ENCODE peak calls at places on chromosomes 13 and 19, in four cellular contexts. G, A, N and S are unnamed samples.

GRCh38 chr19:18322318-18322758 is 538 bp downstream of the LSM4 start:
- DNase-seq in A (no peak), G (no peak), N (peak), S (no peak)

GRCh38 chr13:67440240-67440639 is 210.1 kb upstream of the PCDH9 start:
- DNase-seq in A (no peak), N (no peak), G (no peak), S (no peak)

GRCh38 chr19:30119180-30119920 is 177.3 kb downstream of the URI1 start:
- DNase-seq in G (no peak), N (no peak), A (no peak), S (no peak)

GRCh38 chr19:51372649-51373504 is at the start of gene NKG7:
- DNase-seq in G (no peak), N (no peak), A (no peak), S (peak)

GRCh38 chr13:78499802-78500201 is 103.5 kb downstream of the POU4F1 start:
- DNase-seq in A (no peak), G (no peak), N (no peak), S (no peak)

GRCh38 chr19:3006075-3006767 is 22.9 kb downstream of the TLE2 start:
- DNase-seq in A (no peak), N (peak), G (no peak), S (no peak)

GRCh38 chr19:49981603-49982593 is 20.9 kb upstream of the SIGLEC11 start:
- DNase-seq in A (no peak), N (no peak), G (no peak), S (no peak)

GRCh38 chr13:40624338-40624737 is 42.1 kb downstream of the FOXO1 start:
- DNase-seq in N (no peak), G (no peak), A (no peak), S (no peak)

GRCh38 chr13:41133951-41134350 is 1.3 kb upstream of the KBTBD6 start:
- DNase-seq in G (no peak), N (no peak), A (no peak), S (no peak)

GRCh38 chr13:59201836-59202235 is 961.9 kb downstream of the DIAPH3 start:
- DNase-seq in N (no peak), A (no peak), G (no peak), S (no peak)

GRCh38 chr13:36377822-36378480 is 31.8 kb upstream of the SPART start:
- DNase-seq in A (no peak), N (no peak), G (no peak), S (no peak)

GRCh38 chr19:2646866-2647535 is 55.5 kb downstream of the GNG7 start:
- DNase-seq in N (no peak), G (no peak), A (no peak), S (no peak)

GRCh38 chr13:25733061-25733491 is 318.7 kb downstream of the SHISA2 start:
- DNase-seq in N (no peak), G (no peak), A (no peak), S (no peak)

GRCh38 chr13:97568850-97569249 is 134.9 kb downstream of the RAP2A start:
- DNase-seq in N (peak), G (peak), A (no peak), S (no peak)

GRCh38 chr19:23116802-23117571 is at the start of gene ZNF730:
- DNase-seq in N (no peak), A (peak), G (no peak), S (peak)

GRCh38 chr19:46413262-46414031 is at the start of gene CCDC8:
- DNase-seq in A (peak), N (no peak), G (peak), S (no peak)

GRCh38 chr13:91119643-91120042 is 227.8 kb upstream of the MIR17HG start:
- DNase-seq in N (no peak), G (no peak), A (no peak), S (no peak)

GRCh38 chr19:2719910-2720776 is 1.0 kb downstream of the DIRAS1 start:
- DNase-seq in N (no peak), G (no peak), A (no peak), S (no peak)

GRCh38 chr13:67119481-67119883 is 110.7 kb downstream of the PCDH9 start:
- DNase-seq in N (no peak), A (no peak), G (no peak), S (no peak)

GRCh38 chr13:101144808-101145419 is 271.4 kb downstream of the NALCN start:
- DNase-seq in A (no peak), N (no peak), G (no peak), S (peak)

GRCh38 chr19:5338661-5339469 is 1.7 kb downstream of the PTPRS start:
- DNase-seq in A (no peak), N (no peak), G (no peak), S (no peak)

DNA sequence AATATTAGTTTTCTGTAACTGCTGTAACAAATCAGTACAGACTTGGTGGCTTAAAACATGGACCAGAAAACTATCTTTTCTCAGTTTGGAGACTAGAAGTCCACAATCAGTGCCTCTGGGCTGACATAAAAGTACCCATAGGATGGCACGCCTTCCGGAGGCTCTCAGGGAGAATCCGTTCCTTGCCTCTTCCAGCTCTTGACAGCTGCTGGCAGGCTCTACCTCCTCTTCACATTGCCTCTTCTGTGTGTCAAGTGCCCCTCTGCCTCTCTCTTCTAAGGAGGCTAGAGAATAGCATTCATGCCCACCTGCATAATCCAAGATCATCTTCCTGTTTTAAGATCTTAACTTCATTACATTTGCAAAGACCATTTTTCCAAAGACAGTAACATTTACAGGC is 1194.2 kb downstream of the EFNB2 start:
- DNase-seq in G (no peak), N (no peak), A (no peak), S (no peak)
- TF ChIP-seq CTCF in G (no peak), N (no peak), A (no peak), S (no peak)

GRCh38 chr13:99656092-99656745 is 154.9 kb downstream of the TM9SF2 start:
- DNase-seq in N (peak), A (peak), G (peak), S (peak)
- TF ChIP-seq CTCF in N (peak), A (peak), G (peak), S (peak)

GRCh38 chr13:77026783-77027621 is at the start of gene FBXL3:
- DNase-seq in N (peak), A (peak), G (peak), S (peak)

GRCh38 chr13:77026255-77026782 is 640 bp downstream of the FBXL3 start:
- DNase-seq in A (peak), N (peak), G (peak), S (peak)

GRCh38 chr13:77029436-77029835 is 2.5 kb upstream of the FBXL3 start:
- DNase-seq in G (no peak), N (no peak), A (no peak), S (no peak)

GRCh38 chr13:77031869-77032268 is 4.9 kb upstream of the FBXL3 start:
- DNase-seq in G (no peak), N (no peak), A (no peak), S (no peak)

GRCh38 chr13:77028202-77028601 is 1.2 kb upstream of the FBXL3 start:
- DNase-seq in N (no peak), A (no peak), G (no peak), S (no peak)
- TF ChIP-seq CTCF in N (no peak), A (no peak), G (no peak), S (no peak)

GRCh38 chr13:47459512-47459911 is 541.6 kb downstream of the SUCLA2 start:
- DNase-seq in N (no peak), G (no peak), A (no peak), S (no peak)

GRCh38 chr13:47457631-47458030 is 543.4 kb downstream of the SUCLA2 start:
- DNase-seq in A (no peak), G (no peak), N (no peak), S (no peak)

GRCh38 chr13:47454986-47455385 is 546.1 kb downstream of the SUCLA2 start:
- DNase-seq in N (no peak), A (no peak), G (no peak), S (no peak)

DNA sequence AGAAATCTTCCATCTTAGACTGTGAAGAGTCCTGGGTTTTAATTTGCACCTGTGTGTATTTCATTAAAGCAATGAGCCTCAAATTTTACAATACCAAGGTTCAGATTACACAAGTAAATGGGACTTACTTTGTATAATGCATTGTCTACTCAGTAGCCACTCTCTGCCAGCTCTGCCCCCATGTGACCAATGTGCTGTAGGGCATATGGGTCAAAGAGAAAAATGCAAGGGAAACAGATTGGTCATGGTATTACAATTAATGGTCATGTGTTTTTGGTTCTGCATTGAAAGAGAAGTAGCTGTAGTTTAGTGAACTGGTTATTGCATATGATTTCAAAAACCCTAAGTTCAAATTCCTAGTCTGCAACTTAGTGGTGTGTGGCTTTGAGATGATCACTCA is 545.5 kb downstream of the SUCLA2 start:
- DNase-seq in A (no peak), G (no peak), N (peak), S (no peak)
- TF ChIP-seq CTCF in A (no peak), G (no peak), N (no peak), S (no peak)

GRCh38 chr19:55353356-55353802 is 1.1 kb downstream of the COX6B2 start:
- DNase-seq in A (no peak), N (no peak), G (no peak), S (no peak)

GRCh38 chr19:55353803-55354697 is 469 bp downstream of the COX6B2 start:
- DNase-seq in N (peak), G (peak), A (no peak), S (no peak)

GRCh38 chr19:55352746-55353145 is 1.8 kb downstream of the COX6B2 start:
- DNase-seq in G (no peak), A (no peak), N (no peak), S (no peak)

GRCh38 chr19:55355213-55355821 is 798 bp upstream of the COX6B2 start:
- DNase-seq in N (no peak), A (no peak), G (no peak), S (no peak)

GRCh38 chr19:55354698-55355212 is at the start of gene COX6B2:
- DNase-seq in A (no peak), G (no peak), N (no peak), S (no peak)
- TF ChIP-seq CTCF in A (no peak), G (no peak), N (no peak), S (no peak)